ENCODE peak calls at places on chromosome 11, in six cellular contexts. One of them, this sample, is unnamed.

GRCh38 chr11:2314525-2315394 is 12.9 kb downstream of the TSPAN32 start:
- DNase-seq in type B pancreatic cell: no peak
- DNase-seq in trophoblast cell: no peak
- DNase-seq in stimulated activated CD4-positive, alpha-beta T cell treated with anti-CD3 and anti-CD28 coated beads, Interleukin-2, amount 100 ng/mL, for 4 hours: no peak
- DNase-seq in DMS153: no peak
- DNase-seq in T-cell: no peak
- DNase-seq in this sample: no peak

GRCh38 chr11:104573431-104573830 is 324.8 kb downstream of the CASP12 start:
- DNase-seq in type B pancreatic cell: no peak
- DNase-seq in T-cell: no peak
- DNase-seq in trophoblast cell: no peak
- DNase-seq in stimulated activated CD4-positive, alpha-beta T cell treated with anti-CD3 and anti-CD28 coated beads, Interleukin-2, amount 100 ng/mL, for 4 hours: no peak
- DNase-seq in DMS153: no peak
- DNase-seq in this sample: no peak

GRCh38 chr11:122040476-122040875 is 75.5 kb downstream of the BLID start:
- DNase-seq in DMS153: no peak
- DNase-seq in T-cell: no peak
- DNase-seq in stimulated activated CD4-positive, alpha-beta T cell treated with anti-CD3 and anti-CD28 coated beads, Interleukin-2, amount 100 ng/mL, for 4 hours: no peak
- DNase-seq in type B pancreatic cell: no peak
- DNase-seq in trophoblast cell: no peak
- DNase-seq in this sample: no peak

GRCh38 chr11:125921042-125921441 is 16.7 kb downstream of the DDX25 start:
- DNase-seq in stimulated activated CD4-positive, alpha-beta T cell treated with anti-CD3 and anti-CD28 coated beads, Interleukin-2, amount 100 ng/mL, for 4 hours: no peak
- DNase-seq in DMS153: no peak
- DNase-seq in T-cell: no peak
- DNase-seq in trophoblast cell: no peak
- DNase-seq in type B pancreatic cell: no peak
- DNase-seq in this sample: no peak

GRCh38 chr11:8356731-8357504 is 93.2 kb upstream of the LMO1 start:
- DNase-seq in DMS153: no peak
- DNase-seq in stimulated activated CD4-positive, alpha-beta T cell treated with anti-CD3 and anti-CD28 coated beads, Interleukin-2, amount 100 ng/mL, for 4 hours: no peak
- DNase-seq in trophoblast cell: peak
- DNase-seq in T-cell: no peak
- DNase-seq in type B pancreatic cell: no peak
- DNase-seq in this sample: no peak

GRCh38 chr11:63998558-63999348 is 12.5 kb downstream of the OTUB1 start:
- DNase-seq in DMS153: peak
- DNase-seq in type B pancreatic cell: no peak
- DNase-seq in trophoblast cell: no peak
- DNase-seq in T-cell: no peak
- DNase-seq in stimulated activated CD4-positive, alpha-beta T cell treated with anti-CD3 and anti-CD28 coated beads, Interleukin-2, amount 100 ng/mL, for 4 hours: no peak
- DNase-seq in this sample: no peak

GRCh38 chr11:30561691-30562412 is 24.3 kb downstream of the MPPED2 start:
- DNase-seq in T-cell: no peak
- DNase-seq in trophoblast cell: no peak
- DNase-seq in DMS153: no peak
- DNase-seq in type B pancreatic cell: no peak
- DNase-seq in stimulated activated CD4-positive, alpha-beta T cell treated with anti-CD3 and anti-CD28 coated beads, Interleukin-2, amount 100 ng/mL, for 4 hours: no peak
- DNase-seq in this sample: no peak

GRCh38 chr11:109026891-109027489 is 362.1 kb downstream of the DDX10 start:
- DNase-seq in stimulated activated CD4-positive, alpha-beta T cell treated with anti-CD3 and anti-CD28 coated beads, Interleukin-2, amount 100 ng/mL, for 4 hours: no peak
- DNase-seq in T-cell: no peak
- DNase-seq in DMS153: no peak
- DNase-seq in trophoblast cell: peak
- DNase-seq in type B pancreatic cell: no peak
- DNase-seq in this sample: no peak

GRCh38 chr11:69212121-69213110 is 56.7 kb downstream of the SMIM38 start:
- DNase-seq in T-cell: no peak
- DNase-seq in DMS153: no peak
- DNase-seq in trophoblast cell: peak
- DNase-seq in type B pancreatic cell: peak
- DNase-seq in stimulated activated CD4-positive, alpha-beta T cell treated with anti-CD3 and anti-CD28 coated beads, Interleukin-2, amount 100 ng/mL, for 4 hours: no peak
- DNase-seq in this sample: no peak

GRCh38 chr11:31160504-31161422 is 208.8 kb downstream of the DCDC1 start:
- DNase-seq in trophoblast cell: peak
- DNase-seq in DMS153: no peak
- DNase-seq in type B pancreatic cell: no peak
- DNase-seq in stimulated activated CD4-positive, alpha-beta T cell treated with anti-CD3 and anti-CD28 coated beads, Interleukin-2, amount 100 ng/mL, for 4 hours: no peak
- DNase-seq in T-cell: no peak
- DNase-seq in this sample: no peak

GRCh38 chr11:62130498-62131464 is 7.0 kb downstream of the INCENP start:
- DNase-seq in type B pancreatic cell: no peak
- DNase-seq in T-cell: no peak
- DNase-seq in DMS153: no peak
- DNase-seq in trophoblast cell: no peak
- DNase-seq in stimulated activated CD4-positive, alpha-beta T cell treated with anti-CD3 and anti-CD28 coated beads, Interleukin-2, amount 100 ng/mL, for 4 hours: no peak
- DNase-seq in this sample: no peak

This sample was measured in NCI-H510A.